ENCODE peak calls at places on chromosomes 5 and 9, in four cellular contexts. J, T, U and M are unnamed samples.

GRCh38 chr5:6829150-6829784 is 116.0 kb downstream of the TENT4A start:
- DNase-seq in U (no peak), J (no peak), T (no peak), M (no peak)

GRCh38 chr5:75235711-75236110 is 967 bp downstream of the ANKRD31 start:
- DNase-seq in U (no peak), T (no peak), J (no peak), M (no peak)

GRCh38 chr5:40521108-40521785 is 158.5 kb upstream of the PTGER4 start:
- DNase-seq in U (no peak), J (no peak), T (no peak), M (no peak)

GRCh38 chr9:116549061-116549664 is 137.9 kb upstream of the TRIM32 start:
- DNase-seq in J (peak), U (no peak), T (no peak), M (no peak)

GRCh38 chr9:127742435-127743088 is 7.5 kb upstream of the TOR2A start:
- DNase-seq in T (peak), U (no peak), J (no peak), M (peak)

GRCh38 chr5:120463026-120463770 is 902 bp upstream of the PRR16 start:
- DNase-seq in T (no peak), J (peak), U (no peak), M (no peak)

GRCh38 chr5:113166285-113166684 is 189.7 kb downstream of the DCP2 start:
- DNase-seq in J (no peak), T (no peak), U (no peak), M (no peak)

GRCh38 chr5:66113160-66113559 is 30.9 kb upstream of the SREK1 start:
- DNase-seq in T (no peak), J (no peak), U (no peak), M (no peak)

GRCh38 chr9:10649076-10649475 is 36.3 kb upstream of the PTPRD start:
- DNase-seq in T (no peak), J (no peak), U (no peak), M (no peak)

GRCh38 chr9:95409650-95410426 is 92.3 kb upstream of the FANCC start:
- DNase-seq in U (no peak), J (no peak), T (no peak), M (no peak)

GRCh38 chr9:111158375-111158774 is 120.1 kb upstream of the LPAR1 start:
- DNase-seq in T (no peak), U (no peak), J (no peak), M (no peak)

GRCh38 chr9:89532478-89532877 is 34.6 kb upstream of the SEMA4D start:
- DNase-seq in U (no peak), T (no peak), J (peak), M (peak)

GRCh38 chr5:169691473-169691872 is 54.4 kb downstream of the DOCK2 start:
- DNase-seq in U (no peak), T (no peak), J (no peak), M (no peak)

GRCh38 chr9:23825143-23825531 is 903 bp downstream of the ELAVL2 start:
- DNase-seq in T (no peak), J (no peak), U (no peak), M (no peak)

GRCh38 chr5:105304859-105305258 is 1742.3 kb upstream of the NUDT12 start:
- DNase-seq in T (no peak), U (no peak), J (no peak), M (no peak)

GRCh38 chr9:101639301-101639700 is 44.5 kb upstream of the PPP3R2 start:
- DNase-seq in T (no peak), U (no peak), J (no peak), M (no peak)

GRCh38 chr9:974993-975739 is 1.3 kb upstream of the DMRT3 start:
- DNase-seq in U (no peak), J (no peak), T (no peak), M (no peak)